ENCODE peak calls at places on chromosomes 16 and 17, in eight cellular contexts. Q is neural progenitor cell; O is psoas muscle; L is lung; K is GM23248; I is kidney; M is CD8-positive, alpha-beta memory T cell; W is cardiac muscle cell. N is an unnamed sample. For H3K36me3, the result is how much of the 10 kb centered on the place peaks cover.

GRCh38 chr17:82900741-82901140 is 60.9 kb upstream of the ZNF750 start:
- DNase-seq in Q (no peak), O (no peak), L (no peak), K (no peak), I (peak), M (no peak), W (no peak), N (peak)

GRCh38 chr16:67760831-67761230 is 41.7 kb upstream of the GFOD2 start:
- DNase-seq in Q (no peak), O (no peak), L (no peak), K (no peak), I (peak), M (no peak), W (no peak), N (no peak)

GRCh38 chr16:77896357-77896972 is 108.1 kb downstream of the VAT1L start:
- DNase-seq in Q (peak), O (no peak), L (no peak), K (no peak), I (no peak), M (no peak), W (peak), N (no peak)

GRCh38 chr17:10270258-10270657 is 71.9 kb upstream of the GAS7 start:
- DNase-seq in Q (no peak), O (no peak), L (no peak), K (peak), I (no peak), M (no peak), W (no peak), N (no peak)

GRCh38 chr17:37752482-37752881 is 7.6 kb upstream of the HNF1B start:
- DNase-seq in Q (no peak), O (no peak), L (no peak), K (peak), I (no peak), M (no peak), W (no peak), N (no peak)

GRCh38 chr16:78098087-78098486 is 1.4 kb upstream of the WWOX start:
- DNase-seq in Q (no peak), O (no peak), L (no peak), K (no peak), I (no peak), M (no peak), W (no peak), N (no peak)

GRCh38 chr16:58098207-58099096 is 30.7 kb downstream of the CFAP20 start:
- DNase-seq in Q (no peak), O (no peak), L (no peak), K (peak), I (peak), M (no peak), W (no peak), N (no peak)

GRCh38 chr16:88066234-88066633 is 115.0 kb downstream of the BANP start:
- DNase-seq in Q (no peak), O (no peak), L (no peak), K (no peak), I (peak), M (no peak), W (no peak), N (no peak)

GRCh38 chr17:40617678-40618240 is 29.9 kb downstream of the SMARCE1 start:
- DNase-seq in Q (peak), O (no peak), L (no peak), K (no peak), I (no peak), M (no peak), W (no peak), N (no peak)

GRCh38 chr17:14942511-14943185 is 322.5 kb downstream of the PMP22 start:
- DNase-seq in Q (no peak), O (no peak), L (no peak), K (peak), I (no peak), M (no peak), W (no peak), N (no peak)

GRCh38 chr16:69613283-69614154 is 47.8 kb downstream of the NFAT5 start:
- DNase-seq in Q (no peak), O (no peak), L (no peak), K (peak), I (no peak), M (no peak), W (peak), N (no peak)

GRCh38 chr16:6019490-6019991 is 921.9 kb upstream of the EEF2KMT start:
- DNase-seq in Q (peak), O (no peak), L (no peak), K (no peak), I (peak), M (no peak), W (no peak), N (no peak)

GRCh38 chr17:68301438-68301959 is 10.2 kb downstream of the ARSG start:
- DNase-seq in Q (peak), O (no peak), L (no peak), K (no peak), I (no peak), M (no peak), W (no peak), N (no peak)

GRCh38 chr17:16981928-16982327 is 10.0 kb upstream of the TNFRSF13B start:
- DNase-seq in Q (no peak), O (no peak), L (no peak), K (no peak), I (no peak), M (no peak), W (no peak), N (no peak)

DNA sequence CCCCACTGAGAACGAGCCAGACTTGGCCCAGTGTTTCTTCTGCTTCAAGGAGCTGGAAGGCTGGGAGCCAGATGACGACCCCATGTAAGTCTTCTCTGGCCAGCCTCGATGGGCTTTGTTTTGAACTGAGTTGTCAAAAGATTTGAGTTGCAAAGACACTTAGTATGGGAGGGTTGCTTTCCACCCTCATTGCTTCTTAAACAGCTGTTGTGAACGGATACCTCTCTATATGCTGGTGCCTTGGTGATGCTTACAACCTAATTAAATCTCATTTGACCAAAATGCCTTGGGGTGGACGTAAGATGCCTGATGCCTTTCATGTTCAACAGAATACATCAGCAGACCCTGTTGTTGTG is 631 bp downstream of the BIRC5 start:
- DNase-seq in Q (no peak), O (no peak), L (no peak), K (no peak), I (no peak), M (no peak), W (no peak), N (no peak)
- H3K27ac ChIP-seq in Q (no peak), O (no peak), L (no peak), K (peak), I (no peak), M (peak), W (peak), N (no peak)

GRCh38 chr16:19512297-19512696 is 9.6 kb downstream of the GDE1 start:
- DNase-seq in Q (no peak), O (no peak), L (no peak), K (no peak), I (no peak), M (no peak), W (no peak), N (no peak)
- H3K36me3 ChIP-seq in Q (under half), O (half or more), L (under half), K (under half), I (under half), M (under half), W (half or more), N (under half)

GRCh38 chr17:4986403-4986802 is 1.1 kb downstream of the CAMTA2 start:
- DNase-seq in Q (no peak), O (no peak), L (no peak), K (peak), I (peak), M (no peak), W (peak), N (no peak)
- H3K4me3 ChIP-seq in Q (peak), O (peak), L (peak), K (peak), I (peak), M (peak), W (peak), N (peak)

GRCh38 chr16:27322858-27323780 is 9.3 kb downstream of the IL4R start:
- DNase-seq in Q (no peak), O (no peak), L (no peak), K (no peak), I (peak), M (no peak), W (no peak), N (peak)

GRCh38 chr16:27326251-27326650 is 12.5 kb downstream of the IL4R start:
- DNase-seq in Q (no peak), O (no peak), L (no peak), K (no peak), I (no peak), M (no peak), W (no peak), N (peak)

GRCh38 chr16:27324851-27325301 is 11.1 kb downstream of the IL4R start:
- DNase-seq in Q (peak), O (peak), L (no peak), K (no peak), I (peak), M (no peak), W (no peak), N (no peak)

GRCh38 chr16:27325736-27326135 is 12.0 kb downstream of the IL4R start:
- DNase-seq in Q (no peak), O (no peak), L (no peak), K (no peak), I (peak), M (no peak), W (no peak), N (peak)

DNA sequence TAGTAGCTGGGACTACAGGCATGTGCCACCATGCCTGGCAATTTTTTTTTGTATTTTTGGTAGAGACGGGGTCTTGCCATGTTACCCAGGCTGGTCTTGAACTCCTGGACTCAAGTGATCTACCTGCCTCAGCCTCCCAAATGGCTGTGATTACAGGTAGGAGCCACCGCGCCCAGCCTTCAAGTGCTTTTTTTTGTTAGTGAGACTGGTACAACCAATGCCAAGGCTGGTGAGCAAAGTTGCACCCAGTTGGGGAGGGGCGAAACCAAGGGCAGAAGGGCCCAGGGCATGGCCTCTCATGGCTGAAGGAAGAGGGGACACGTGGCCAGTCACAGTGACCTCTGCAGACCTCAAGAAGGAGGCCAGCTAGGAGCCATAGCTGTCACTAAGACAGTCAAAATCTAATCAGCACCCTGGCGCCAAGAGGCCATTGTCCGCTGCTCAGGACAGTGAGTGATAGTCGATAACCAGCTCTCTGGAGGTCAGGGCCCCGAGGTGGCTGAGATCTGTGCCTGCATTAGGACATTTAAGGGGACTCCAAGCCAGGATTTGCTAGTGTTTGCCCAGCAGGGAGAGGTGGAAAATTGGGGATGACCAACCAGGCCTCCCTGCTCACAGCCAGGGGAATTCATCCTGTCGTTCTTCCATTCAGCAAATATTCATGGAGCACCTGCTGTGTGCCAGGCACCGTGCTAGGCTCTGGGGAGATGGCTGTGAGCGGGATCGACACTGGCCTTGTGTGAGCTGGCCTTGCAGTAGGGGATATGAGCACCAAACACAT is 10.2 kb downstream of the IL4R start:
- DNase-seq in Q (no peak), O (no peak), L (no peak), K (no peak), I (peak), M (no peak), W (no peak), N (no peak)
- H3K27ac ChIP-seq in Q (no peak), O (no peak), L (no peak), K (no peak), I (no peak), M (no peak), W (peak), N (no peak)